ENCODE peak calls at places on chromosomes 7 and 10, in five cellular contexts. One of them, this sample, is unnamed.

GRCh38 chr7:44655341-44655740 is 48.9 kb downstream of the OGDH start:
- DNase-seq in HCT116: no peak
- DNase-seq in H1: no peak
- DNase-seq in stomach: no peak
- DNase-seq in endothelial cell of umbilical vein: no peak
- DNase-seq in this sample: no peak

GRCh38 chr10:96287392-96288105 is 16.2 kb upstream of the BLNK start:
- DNase-seq in endothelial cell of umbilical vein: no peak
- DNase-seq in H1: no peak
- DNase-seq in HCT116: no peak
- DNase-seq in stomach: peak; percentile 35
- DNase-seq in this sample: peak; percentile 50

GRCh38 chr7:121005996-121006565 is 17.6 kb downstream of the CPED1 start:
- DNase-seq in endothelial cell of umbilical vein: no peak
- DNase-seq in stomach: no peak
- DNase-seq in HCT116: no peak
- DNase-seq in H1: no peak
- DNase-seq in this sample: no peak

GRCh38 chr7:73833251-73833919 is 2.6 kb downstream of the CLDN4 start:
- DNase-seq in HCT116: no peak
- DNase-seq in endothelial cell of umbilical vein: no peak
- DNase-seq in H1: no peak
- DNase-seq in stomach: no peak
- DNase-seq in this sample: peak; percentile 52

GRCh38 chr10:132536241-132536963 is 1.2 kb upstream of the INPP5A start:
- DNase-seq in H1: no peak
- DNase-seq in HCT116: no peak
- DNase-seq in stomach: peak; percentile 38
- DNase-seq in endothelial cell of umbilical vein: no peak
- DNase-seq in this sample: no peak

GRCh38 chr10:60186315-60187071 is 203.2 kb downstream of the ANK3 start:
- DNase-seq in HCT116: no peak
- DNase-seq in stomach: peak; percentile 59
- DNase-seq in endothelial cell of umbilical vein: no peak
- DNase-seq in H1: no peak
- DNase-seq in this sample: no peak

GRCh38 chr7:44748948-44749731 is 493 bp downstream of the ZMIZ2 start:
- DNase-seq in H1: no peak
- DNase-seq in HCT116: no peak
- DNase-seq in stomach: no peak
- DNase-seq in endothelial cell of umbilical vein: no peak
- DNase-seq in this sample: no peak

GRCh38 chr7:133932591-133932990 is 194.5 kb upstream of the LRGUK start:
- DNase-seq in HCT116: no peak
- DNase-seq in H1: no peak
- DNase-seq in stomach: no peak
- DNase-seq in endothelial cell of umbilical vein: no peak
- DNase-seq in this sample: no peak

GRCh38 chr10:131862548-131862947 is 38.3 kb upstream of the PPP2R2D start:
- DNase-seq in HCT116: no peak
- DNase-seq in H1: no peak
- DNase-seq in stomach: no peak
- DNase-seq in endothelial cell of umbilical vein: peak; percentile 22
- DNase-seq in this sample: no peak

GRCh38 chr7:149887311-149887710 is 13.5 kb downstream of the ATP6V0E2 start:
- DNase-seq in stomach: no peak
- DNase-seq in endothelial cell of umbilical vein: no peak
- DNase-seq in H1: no peak
- DNase-seq in HCT116: no peak
- DNase-seq in this sample: no peak

GRCh38 chr7:107501593-107501992 is 31.7 kb downstream of the GPR22 start:
- DNase-seq in endothelial cell of umbilical vein: peak; percentile 64
- DNase-seq in stomach: no peak
- DNase-seq in H1: no peak
- DNase-seq in HCT116: peak; percentile 26
- DNase-seq in this sample: no peak

GRCh38 chr10:119493155-119493554 is 49.4 kb downstream of the RGS10 start:
- DNase-seq in stomach: no peak
- DNase-seq in H1: no peak
- DNase-seq in endothelial cell of umbilical vein: no peak
- DNase-seq in HCT116: no peak
- DNase-seq in this sample: no peak

GRCh38 chr10:3452234-3452633 is 279.7 kb upstream of the PITRM1 start:
- DNase-seq in stomach: no peak
- DNase-seq in HCT116: no peak
- DNase-seq in H1: no peak
- DNase-seq in endothelial cell of umbilical vein: peak; percentile 85
- DNase-seq in this sample: no peak

GRCh38 chr10:14583252-14583651 is 191.4 kb downstream of the FAM107B start:
- DNase-seq in HCT116: no peak
- DNase-seq in stomach: peak; percentile 52
- DNase-seq in H1: no peak
- DNase-seq in endothelial cell of umbilical vein: no peak
- DNase-seq in this sample: no peak

GRCh38 chr10:105650311-105650710 is 1009.2 kb downstream of the SORCS3 start:
- DNase-seq in endothelial cell of umbilical vein: no peak
- DNase-seq in HCT116: no peak
- DNase-seq in H1: no peak
- DNase-seq in stomach: no peak
- DNase-seq in this sample: no peak

GRCh38 chr7:155637155-155637554 is 7.3 kb upstream of the RBM33 start:
- DNase-seq in stomach: no peak
- DNase-seq in endothelial cell of umbilical vein: no peak
- DNase-seq in H1: no peak
- DNase-seq in HCT116: no peak
- DNase-seq in this sample: no peak

GRCh38 chr10:17561131-17561530 is 56.0 kb downstream of the HACD1 start:
- DNase-seq in H1: no peak
- DNase-seq in endothelial cell of umbilical vein: no peak
- DNase-seq in stomach: no peak
- DNase-seq in HCT116: no peak
- DNase-seq in this sample: no peak

GRCh38 chr10:71571460-71572175 is 148.0 kb downstream of the C10orf105 start:
- DNase-seq in HCT116: no peak
- DNase-seq in endothelial cell of umbilical vein: no peak
- DNase-seq in stomach: peak; percentile 31
- DNase-seq in H1: no peak
- DNase-seq in this sample: peak; percentile 40

GRCh38 chr7:150784954-150785353 is 15.2 kb downstream of the TMEM176B start:
- DNase-seq in H1: no peak
- DNase-seq in stomach: no peak
- DNase-seq in HCT116: no peak
- DNase-seq in endothelial cell of umbilical vein: no peak
- DNase-seq in this sample: no peak

GRCh38 chr10:114087255-114087654 is 43.6 kb downstream of the ADRB1 start:
- DNase-seq in HCT116: no peak
- DNase-seq in stomach: no peak
- DNase-seq in endothelial cell of umbilical vein: no peak
- DNase-seq in H1: no peak
- DNase-seq in this sample: no peak

GRCh38 chr10:129945941-129946760 is 17.9 kb downstream of the EBF3 start:
- DNase-seq in HCT116: no peak
- DNase-seq in stomach: peak; percentile 9
- DNase-seq in endothelial cell of umbilical vein: no peak
- DNase-seq in H1: no peak
- DNase-seq in this sample: no peak

GRCh38 chr10:50219646-50220045 is 31.7 kb downstream of the ASAH2 start:
- DNase-seq in endothelial cell of umbilical vein: no peak
- DNase-seq in H1: no peak
- DNase-seq in stomach: no peak
- DNase-seq in HCT116: no peak
- DNase-seq in this sample: no peak

GRCh38 chr10:7520496-7521485 is 110.0 kb upstream of the SFMBT2 start:
- DNase-seq in H1: no peak
- DNase-seq in stomach: no peak
- DNase-seq in HCT116: no peak
- DNase-seq in endothelial cell of umbilical vein: no peak
- DNase-seq in this sample: no peak

GRCh38 chr10:79559726-79560125 is 481 bp downstream of the SFTPA2 start:
- DNase-seq in HCT116: no peak
- DNase-seq in endothelial cell of umbilical vein: no peak
- DNase-seq in H1: no peak
- DNase-seq in stomach: no peak
- DNase-seq in this sample: no peak

GRCh38 chr10:62852961-62853702 is 37.0 kb upstream of the EGR2 start:
- DNase-seq in endothelial cell of umbilical vein: no peak
- DNase-seq in H1: no peak
- DNase-seq in HCT116: no peak
- DNase-seq in stomach: no peak
- DNase-seq in this sample: no peak

GRCh38 chr10:60382946-60383681 is 6.6 kb downstream of the ANK3 start:
- DNase-seq in stomach: no peak
- DNase-seq in HCT116: no peak
- DNase-seq in endothelial cell of umbilical vein: no peak
- DNase-seq in H1: no peak
- DNase-seq in this sample: no peak

DNA sequence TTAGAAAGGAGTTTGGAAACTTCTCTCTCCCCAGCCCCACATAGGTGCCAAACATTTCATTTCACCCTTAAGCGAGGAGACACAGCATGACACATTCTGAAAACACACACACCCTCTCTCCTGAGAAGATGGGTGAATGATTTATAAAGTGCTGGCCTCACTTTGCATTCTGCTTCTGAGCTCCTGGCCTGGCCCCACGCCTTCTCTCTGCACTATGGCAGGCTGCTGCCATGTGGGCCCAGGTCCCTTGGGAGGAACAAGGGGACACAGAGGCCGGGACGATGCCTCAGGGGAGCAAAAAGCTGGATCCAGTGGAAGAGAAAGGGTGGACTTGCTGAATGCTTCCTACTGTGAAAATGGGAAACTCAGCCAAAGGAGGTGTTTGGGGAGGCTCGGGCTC is 56.0 kb downstream of the CPXM2 start:
- DNase-seq in endothelial cell of umbilical vein: no peak
- DNase-seq in H1: no peak
- DNase-seq in stomach: no peak
- DNase-seq in HCT116: no peak
- DNase-seq in this sample: no peak
- TF ChIP-seq POLR2AphosphoS5 in endothelial cell of umbilical vein: no peak
- TF ChIP-seq POLR2AphosphoS5 in H1: no peak
- TF ChIP-seq POLR2AphosphoS5 in stomach: no peak
- TF ChIP-seq POLR2AphosphoS5 in HCT116: no peak
- TF ChIP-seq POLR2AphosphoS5 in this sample: no peak

GRCh38 chr7:98175260-98175604 is 36.0 kb upstream of the BHLHA15 start:
- DNase-seq in stomach: no peak
- DNase-seq in H1: no peak
- DNase-seq in endothelial cell of umbilical vein: no peak
- DNase-seq in HCT116: no peak
- DNase-seq in this sample: no peak
- H3K27ac ChIP-seq in stomach: peak overlapping the region; percentile 77
- H3K27ac ChIP-seq in H1: no peak overlapping the region
- H3K27ac ChIP-seq in endothelial cell of umbilical vein: no peak overlapping the region
- H3K27ac ChIP-seq in HCT116: no peak overlapping the region
- H3K27ac ChIP-seq in this sample: peak overlapping the region; percentile 86

DNA sequence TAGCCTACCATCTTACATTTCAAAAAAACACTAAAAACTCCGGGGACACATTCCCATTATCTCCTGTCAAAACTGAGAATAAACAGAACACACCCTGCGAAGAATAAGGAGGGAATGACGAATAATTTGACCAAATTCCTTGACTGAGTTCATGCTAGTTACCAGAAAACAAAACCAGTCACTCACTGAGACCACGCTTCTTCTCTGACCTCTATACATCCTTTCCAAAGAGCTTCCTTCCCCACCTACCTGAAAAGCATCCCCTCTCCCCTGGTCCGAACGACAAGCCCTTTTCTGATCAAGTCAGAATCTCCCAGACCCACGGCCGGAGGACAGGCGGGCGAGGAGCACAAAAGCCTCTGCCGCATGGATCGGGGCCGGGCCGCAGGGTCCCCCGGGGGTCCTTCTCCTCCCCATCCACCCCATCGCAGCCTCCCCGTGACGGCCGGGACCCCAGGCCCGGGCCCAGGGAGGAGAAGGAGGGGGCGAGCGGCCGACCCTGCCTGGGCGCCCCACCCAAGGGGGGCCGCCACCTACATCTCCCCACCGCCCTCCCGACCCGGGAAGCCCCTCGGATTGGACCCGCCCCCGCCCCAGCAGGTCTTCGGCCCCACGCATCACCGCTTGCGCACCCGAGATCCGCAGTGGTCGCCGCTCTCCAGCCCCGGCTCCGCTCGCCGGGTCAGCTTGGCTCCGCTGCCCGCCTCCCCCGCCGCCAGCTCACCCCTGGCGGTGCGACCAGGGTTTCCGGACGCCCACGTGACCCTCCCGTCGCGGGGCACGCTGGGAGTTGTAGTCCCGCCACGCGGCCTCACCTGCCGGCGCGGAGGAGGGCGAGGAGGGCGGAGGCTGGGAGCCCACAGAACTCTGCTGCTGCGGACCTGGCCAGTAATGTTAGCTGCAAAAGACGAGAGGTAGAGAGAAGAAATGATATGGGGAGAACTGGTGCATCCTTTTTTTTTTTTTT is at the start of gene SLC37A3:
- DNase-seq in HCT116: peak; percentile 49
- DNase-seq in H1: peak; percentile 49
- DNase-seq in stomach: peak; percentile 91
- DNase-seq in endothelial cell of umbilical vein: peak; percentile 74
- DNase-seq in this sample: peak; percentile 83
- TF ChIP-seq POLR2A in HCT116: peak; percentile 74
- TF ChIP-seq POLR2A in H1: peak; percentile 73
- TF ChIP-seq POLR2A in stomach: no peak
- TF ChIP-seq POLR2A in endothelial cell of umbilical vein: peak; percentile 82
- TF ChIP-seq POLR2A in this sample: peak; percentile 74

DNA sequence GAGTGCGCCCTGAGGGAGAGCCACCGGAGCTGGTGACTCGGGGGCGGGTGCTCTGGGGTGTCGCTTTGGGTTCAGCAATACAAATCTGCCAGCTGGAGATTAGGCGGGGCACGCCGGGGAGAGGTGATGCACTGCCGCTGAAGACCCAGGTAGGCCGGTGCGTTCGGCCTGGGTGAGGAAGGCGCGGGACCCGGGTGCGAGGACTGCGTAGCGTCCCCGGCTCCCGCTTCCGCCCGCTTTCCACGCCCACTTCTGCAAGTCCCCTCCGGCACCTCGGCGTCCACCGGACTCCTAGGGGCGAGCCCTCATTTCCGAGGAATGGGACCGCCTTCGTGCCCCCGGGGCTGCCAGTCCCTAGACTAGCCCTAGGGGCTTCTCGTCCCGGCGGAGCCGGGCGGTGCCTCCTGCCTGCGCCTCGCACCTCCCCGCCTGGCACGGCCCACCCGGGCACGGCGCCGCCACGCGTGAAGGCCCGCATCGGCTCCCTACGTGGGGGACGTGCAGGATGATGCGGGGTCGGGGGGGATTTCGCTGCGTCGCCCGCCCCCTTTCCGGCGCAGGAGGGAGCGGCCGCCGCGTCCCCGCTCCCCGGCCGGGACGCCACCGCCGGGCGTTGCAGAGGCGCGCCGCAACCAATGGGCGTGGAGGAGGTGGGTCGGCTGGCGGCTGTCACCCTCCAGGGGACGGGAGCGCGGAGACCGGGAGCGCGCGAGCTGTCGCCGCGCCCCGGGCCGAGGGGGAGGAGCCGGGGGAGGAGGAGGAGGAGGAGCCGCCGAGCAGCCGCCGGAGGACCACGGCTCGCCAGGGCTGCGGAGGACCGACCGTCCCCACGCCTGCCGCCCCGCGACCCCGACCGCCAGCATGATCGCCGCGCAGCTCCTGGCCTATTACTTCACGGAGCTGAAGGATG is 40.0 kb downstream of the HK1 start:
- DNase-seq in stomach: peak; percentile 93
- DNase-seq in HCT116: peak; percentile 59
- DNase-seq in endothelial cell of umbilical vein: peak; percentile 86
- DNase-seq in H1: peak; percentile 29
- DNase-seq in this sample: peak; percentile 93
- TF ChIP-seq POLR2AphosphoS5 in stomach: peak; percentile 4
- TF ChIP-seq POLR2AphosphoS5 in HCT116: peak; percentile 49
- TF ChIP-seq POLR2AphosphoS5 in endothelial cell of umbilical vein: peak; percentile 32
- TF ChIP-seq POLR2AphosphoS5 in H1: no peak
- TF ChIP-seq POLR2AphosphoS5 in this sample: peak; percentile 73

GRCh38 chr10:100998991-100999741 is 442 bp upstream of the LZTS2 start:
- DNase-seq in H1: no peak
- DNase-seq in stomach: peak; percentile 82
- DNase-seq in endothelial cell of umbilical vein: peak; percentile 75
- DNase-seq in HCT116: no peak
- DNase-seq in this sample: peak; percentile 72
- H3K27ac ChIP-seq in H1: peak overlapping the region; percentile 80
- H3K27ac ChIP-seq in stomach: peak overlapping the region; percentile 100
- H3K27ac ChIP-seq in endothelial cell of umbilical vein: peak overlapping the region; percentile 86
- H3K27ac ChIP-seq in HCT116: peak overlapping the region; percentile 87
- H3K27ac ChIP-seq in this sample: peak overlapping the region; percentile 99